ENCODE peak calls at places on chromosomes 11 and 22, in nine cellular contexts. R is NCI-H2029; B is NCI-H748 treated with DMSO at 0.1 percent for 48 hours; V is activated CD4-positive, alpha-beta T cell treated with anti-CD3 and anti-CD28 coated beads, Interleukin-2, amount 50 U/mL, for 24 hours; W is stimulated activated CD4-positive, alpha-beta T cell treated with anti-CD3 and anti-CD28 coated beads, Interleukin-12 subunit alpha, Interleukin-12 subunit beta, amount 100 ng/mL, for 24 hours; I is substantia nigra; A is endothelial cell; J is naive thymus-derived CD4-positive, alpha-beta T cell; M is occipital lobe. D is an unnamed sample.

GRCh38 chr11:35158371-35159081 is 19.6 kb downstream of the CD44 start:
- DNase-seq in R (no peak), B (no peak), V (no peak), W (no peak), I (no peak), A (peak), J (no peak), M (no peak), D (no peak)

GRCh38 chr22:38963872-38964271 is 6.5 kb downstream of the APOBEC3A start:
- DNase-seq in R (no peak), B (no peak), V (no peak), W (no peak), I (no peak), A (no peak), J (no peak), M (no peak), D (no peak)

GRCh38 chr11:14971865-14972580 is at the start of gene CALCA:
- DNase-seq in R (peak), B (no peak), V (no peak), W (no peak), I (no peak), A (no peak), J (no peak), M (no peak), D (no peak)

GRCh38 chr11:93512073-93512475 is 31.1 kb downstream of the SMCO4 start:
- DNase-seq in R (no peak), B (no peak), V (no peak), W (no peak), I (no peak), A (no peak), J (no peak), M (no peak), D (no peak)

GRCh38 chr11:131052367-131052766 is 136.1 kb upstream of the SNX19 start:
- DNase-seq in R (no peak), B (no peak), V (no peak), W (no peak), I (no peak), A (no peak), J (no peak), M (no peak), D (no peak)

GRCh38 chr11:1036931-1037330 is 413 bp upstream of the MUC6 start:
- DNase-seq in R (no peak), B (no peak), V (no peak), W (no peak), I (no peak), A (no peak), J (no peak), M (no peak), D (no peak)

GRCh38 chr11:4924239-4924638 is at the start of gene OR51G1:
- DNase-seq in R (no peak), B (no peak), V (no peak), W (no peak), I (no peak), A (no peak), J (no peak), M (no peak), D (no peak)

GRCh38 chr11:19987243-19987870 is 172.9 kb downstream of the DBX1 start:
- DNase-seq in R (no peak), B (no peak), V (no peak), W (no peak), I (no peak), A (no peak), J (no peak), M (no peak), D (no peak)

GRCh38 chr22:28410050-28410816 is 269.4 kb downstream of the TTC28 start:
- DNase-seq in R (no peak), B (no peak), V (no peak), W (no peak), I (no peak), A (no peak), J (no peak), M (no peak), D (no peak)